ENCODE peak calls at places on chromosomes 5 and 9, in seven cellular contexts. U is HT1080, O is NCI-H69, K is neuronal stem cell, T is Kasumi-1, Y is GM04503, R is activated T-cell treated with anti-CD3 and anti-CD28 coated beads for 48 hours. H is an unnamed sample.

GRCh38 chr9:72315089-72315509 is 49.9 kb downstream of the ZFAND5 start:
- DNase-seq in U (peak), O (peak), K (no peak), T (no peak), Y (no peak), R (no peak), H (peak)

GRCh38 chr5:133460172-133460758 is 152.1 kb downstream of the FSTL4 start:
- DNase-seq in U (peak), O (peak), K (peak), T (peak), Y (no peak), R (peak), H (no peak)

GRCh38 chr5:65041296-65042158 is 272.8 kb downstream of the CWC27 start:
- DNase-seq in U (peak), O (no peak), K (no peak), T (peak), Y (no peak), R (no peak), H (no peak)

GRCh38 chr9:121551985-121552753 is 52.5 kb upstream of the GGTA1 start:
- DNase-seq in U (no peak), O (no peak), K (no peak), T (no peak), Y (no peak), R (no peak), H (no peak)

GRCh38 chr5:121748690-121749089 is 103.0 kb upstream of the FTMT start:
- DNase-seq in U (no peak), O (peak), K (no peak), T (no peak), Y (no peak), R (no peak), H (no peak)

GRCh38 chr5:113489299-113489698 is 1.0 kb upstream of the MCC start:
- DNase-seq in U (peak), O (no peak), K (no peak), T (peak), Y (peak), R (no peak), H (no peak)

GRCh38 chr5:73448451-73449136 is at the start of gene FOXD1:
- DNase-seq in U (peak), O (peak), K (no peak), T (peak), Y (peak), R (no peak), H (peak)

GRCh38 chr5:133869675-133869978 is 98.8 kb downstream of the C5orf15 start:
- DNase-seq in U (no peak), O (no peak), K (no peak), T (no peak), Y (no peak), R (no peak), H (no peak)

GRCh38 chr9:86354882-86355399 is 731 bp upstream of the TUT7 start:
- DNase-seq in U (no peak), O (peak), K (no peak), T (peak), Y (no peak), R (no peak), H (no peak)

GRCh38 chr5:172777381-172778222 is 6.6 kb upstream of the DUSP1 start:
- DNase-seq in U (peak), O (peak), K (no peak), T (peak), Y (no peak), R (peak), H (no peak)

GRCh38 chr9:91119147-91119546 is 242.6 kb downstream of the AUH start:
- DNase-seq in U (no peak), O (no peak), K (no peak), T (no peak), Y (peak), R (no peak), H (no peak)

GRCh38 chr5:27702339-27702820 is 664.0 kb upstream of the CDH9 start:
- DNase-seq in U (peak), O (peak), K (peak), T (no peak), Y (no peak), R (no peak), H (peak)

GRCh38 chr9:98191210-98191609 is 1.2 kb downstream of the CORO2A start:
- DNase-seq in U (no peak), O (peak), K (no peak), T (no peak), Y (no peak), R (no peak), H (no peak)

GRCh38 chr5:111741270-111741669 is 15.7 kb downstream of the NREP start:
- DNase-seq in U (no peak), O (peak), K (no peak), T (no peak), Y (no peak), R (no peak), H (no peak)

GRCh38 chr5:177519463-177520235 is 2.9 kb upstream of the DDX41 start:
- DNase-seq in U (no peak), O (no peak), K (no peak), T (no peak), Y (no peak), R (no peak), H (no peak)

GRCh38 chr9:81211741-81212140 is 477.6 kb downstream of the TLE1 start:
- DNase-seq in U (no peak), O (no peak), K (no peak), T (no peak), Y (no peak), R (no peak), H (no peak)

GRCh38 chr9:113609562-113610318 is 146.2 kb downstream of the RGS3 start:
- DNase-seq in U (no peak), O (peak), K (no peak), T (no peak), Y (no peak), R (no peak), H (no peak)

GRCh38 chr5:111278824-111279504 is 54.8 kb downstream of the CAMK4 start:
- DNase-seq in U (peak), O (peak), K (peak), T (peak), Y (no peak), R (peak), H (peak)

GRCh38 chr5:131635755-131636479 is 888 bp upstream of the RAPGEF6 start:
- DNase-seq in U (no peak), O (peak), K (no peak), T (peak), Y (no peak), R (no peak), H (peak)

GRCh38 chr5:119398713-119399492 is 43.1 kb downstream of the TNFAIP8 start:
- DNase-seq in U (no peak), O (peak), K (no peak), T (no peak), Y (peak), R (no peak), H (no peak)

GRCh38 chr5:168513861-168514428 is 15.2 kb upstream of the FBLL1 start:
- DNase-seq in U (no peak), O (no peak), K (no peak), T (no peak), Y (no peak), R (no peak), H (no peak)

GRCh38 chr5:154562244-154562861 is 84.3 kb upstream of the HAND1 start:
- DNase-seq in U (no peak), O (no peak), K (no peak), T (no peak), Y (no peak), R (no peak), H (no peak)

GRCh38 chr9:127311239-127311741 is 46.7 kb downstream of the GARNL3 start:
- DNase-seq in U (peak), O (peak), K (peak), T (no peak), Y (no peak), R (peak), H (peak)

GRCh38 chr9:129606161-129607025 is 14.5 kb downstream of the C9orf50 start:
- DNase-seq in U (no peak), O (no peak), K (no peak), T (no peak), Y (no peak), R (no peak), H (no peak)

GRCh38 chr5:179238628-179238970 is 106.7 kb downstream of the ADAMTS2 start:
- DNase-seq in U (no peak), O (no peak), K (no peak), T (no peak), Y (no peak), R (no peak), H (no peak)

GRCh38 chr5:132310141-132310834 is 16.1 kb downstream of the SLC22A4 start:
- DNase-seq in U (no peak), O (no peak), K (no peak), T (no peak), Y (no peak), R (no peak), H (no peak)

GRCh38 chr5:128441165-128441564 is 96.9 kb downstream of the FBN2 start:
- DNase-seq in U (no peak), O (no peak), K (no peak), T (no peak), Y (no peak), R (no peak), H (no peak)